ENCODE peak calls at places on chromosomes 5 and 9, in four cellular contexts. M, J, O and F are unnamed samples.

GRCh38 chr5:90534922-90535321 is 5.5 kb upstream of the LYSMD3 start:
- DNase-seq in M (no peak), J (no peak), O (no peak), F (no peak)

GRCh38 chr9:35229066-35229778 is 67.4 kb downstream of the UNC13B start:
- DNase-seq in M (no peak), J (no peak), O (no peak), F (no peak)

GRCh38 chr5:37565067-37565670 is 186.1 kb downstream of the WDR70 start:
- DNase-seq in M (no peak), J (no peak), O (no peak), F (no peak)

GRCh38 chr9:6640268-6641072 is 5.1 kb downstream of the GLDC start:
- DNase-seq in M (no peak), J (no peak), O (peak), F (no peak)

GRCh38 chr5:132455614-132456115 is 34.9 kb downstream of the IRF1 start:
- DNase-seq in M (no peak), J (no peak), O (peak), F (no peak)

GRCh38 chr9:126499911-126500599 is 113.7 kb upstream of the LMX1B start:
- DNase-seq in M (no peak), J (peak), O (no peak), F (no peak)

GRCh38 chr5:141608046-141608445 is 10.8 kb downstream of the DIAPH1 start:
- DNase-seq in M (no peak), J (no peak), O (no peak), F (no peak)

GRCh38 chr5:95846554-95847260 is 24.2 kb upstream of the GLRX start:
- DNase-seq in M (no peak), J (peak), O (peak), F (peak)

DNA sequence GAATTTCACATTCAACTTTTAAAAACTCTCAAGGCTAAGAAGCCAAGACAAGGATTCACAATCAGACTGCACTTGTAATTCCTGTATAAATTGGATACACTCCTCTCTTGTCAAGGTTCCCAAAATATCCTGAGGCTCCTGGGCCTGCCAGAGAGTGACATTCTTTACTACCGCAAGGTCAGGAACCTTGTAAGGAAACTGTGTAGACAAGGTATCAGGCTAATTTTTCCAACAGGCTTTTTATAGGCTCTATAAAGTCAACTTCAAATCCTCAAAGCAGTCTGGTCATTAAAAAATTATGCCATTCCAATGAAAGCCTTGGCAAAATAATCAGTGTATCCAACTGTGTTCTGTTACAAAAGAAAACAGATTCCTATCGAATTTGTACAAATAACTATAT is 15.5 kb upstream of the PAIP1 start:
- DNase-seq in M (no peak), J (no peak), O (no peak), F (no peak)
- TF ChIP-seq ETV6 in M (no peak), J (no peak), O (no peak), F (no peak)

GRCh38 chr9:72382405-72382804 is 17.4 kb upstream of the ZFAND5 start:
- DNase-seq in M (no peak), J (no peak), O (no peak), F (no peak)
- TF ChIP-seq ETV6 in M (no peak), J (no peak), O (no peak), F (no peak)

GRCh38 chr5:444226-444625 is 1.2 kb downstream of the EXOC3 start:
- DNase-seq in M (no peak), J (no peak), O (no peak), F (no peak)
- TF ChIP-seq ETV6 in M (no peak), J (no peak), O (no peak), F (no peak)

GRCh38 chr5:57804007-57804444 is 321.4 kb upstream of the ACTBL2 start:
- DNase-seq in M (no peak), J (no peak), O (no peak), F (no peak)
- TF ChIP-seq ETV6 in M (no peak), J (no peak), O (no peak), F (no peak)

DNA sequence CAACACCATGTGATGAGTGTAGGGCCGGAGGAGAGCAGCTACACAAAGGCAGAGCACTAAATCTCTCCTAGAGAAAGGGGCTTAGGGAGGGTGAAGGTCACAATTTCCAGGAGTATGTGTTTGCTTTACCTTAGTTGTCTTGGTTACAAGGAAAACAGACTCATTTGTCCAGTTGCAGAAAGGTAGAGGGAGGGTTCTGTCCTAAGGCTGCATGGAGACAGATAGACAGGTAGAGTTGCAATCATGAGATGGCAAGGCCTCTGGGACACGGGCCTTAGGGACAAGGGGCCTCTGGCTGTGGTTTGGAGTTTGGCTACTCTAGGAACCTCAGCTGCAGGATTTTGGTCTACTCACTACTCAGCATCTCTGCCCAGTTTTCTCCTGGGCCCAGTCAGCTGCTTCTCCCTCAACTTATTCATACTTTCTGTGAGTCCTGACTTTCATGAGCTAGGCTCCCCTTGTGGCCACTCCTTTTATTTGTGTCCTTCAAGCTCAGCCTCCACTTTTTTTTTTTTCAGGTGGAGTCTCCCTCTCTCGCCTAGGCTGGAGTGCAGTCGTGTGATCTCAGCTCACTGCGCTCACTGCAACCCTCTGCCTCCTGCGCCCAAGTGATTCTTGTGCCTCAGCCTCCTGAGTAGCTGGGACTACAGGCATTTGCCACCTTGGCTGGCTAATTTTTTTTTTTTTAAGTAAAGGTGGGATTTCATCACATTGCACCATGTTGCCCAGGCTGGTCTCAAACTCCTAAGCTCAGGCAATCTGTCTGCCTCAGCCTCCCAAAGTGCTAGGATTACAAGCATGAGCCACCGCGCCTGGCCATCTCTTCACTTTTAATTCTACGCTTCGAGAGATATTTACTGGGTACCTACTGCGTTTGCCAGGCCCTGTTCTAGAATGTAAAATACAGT is 76.6 kb downstream of the PTPDC1 start:
- DNase-seq in M (no peak), J (no peak), O (peak), F (no peak)
- TF ChIP-seq ETV6 in M (no peak), J (no peak), O (no peak), F (no peak)

GRCh38 chr9:75855509-75855908 is 35.0 kb upstream of the PCSK5 start:
- DNase-seq in M (no peak), J (no peak), O (peak), F (no peak)
- TF ChIP-seq ETV6 in M (no peak), J (no peak), O (no peak), F (no peak)

GRCh38 chr5:174951151-174951780 is 226.9 kb downstream of the MSX2 start:
- DNase-seq in M (no peak), J (peak), O (peak), F (peak)
- TF ChIP-seq ETV6 in M (no peak), J (no peak), O (no peak), F (no peak)

DNA sequence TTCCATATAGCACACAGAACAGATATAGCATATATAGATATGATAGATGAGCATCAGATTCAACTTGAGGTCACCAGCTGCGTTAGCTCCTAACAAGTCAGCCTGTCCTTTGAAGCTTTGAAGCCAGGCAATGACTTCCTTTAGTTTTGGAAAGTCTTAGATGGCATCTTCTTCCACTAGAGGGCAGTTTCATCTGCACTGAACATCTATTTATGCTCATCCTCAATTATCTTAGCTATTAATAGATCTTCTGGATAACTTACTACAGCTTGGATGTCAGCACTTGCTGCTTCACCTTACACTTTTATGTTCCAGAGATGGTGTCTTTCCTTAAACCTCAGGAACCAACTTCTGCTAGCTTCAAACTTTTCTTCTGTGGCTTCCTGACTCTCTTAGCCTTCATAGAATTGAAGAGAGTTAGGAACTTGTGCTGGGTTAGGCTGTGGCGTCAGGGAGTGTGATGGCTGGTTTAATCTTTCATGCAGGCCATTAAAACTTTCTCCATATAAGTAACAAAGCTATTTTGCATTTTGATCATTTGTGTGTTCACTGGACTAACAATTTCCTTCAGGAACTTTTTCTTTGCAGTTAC is 1401.4 kb downstream of the EFNA5 start:
- DNase-seq in M (no peak), J (no peak), O (peak), F (no peak)
- TF ChIP-seq ETV6 in M (no peak), J (no peak), O (no peak), F (no peak)

DNA sequence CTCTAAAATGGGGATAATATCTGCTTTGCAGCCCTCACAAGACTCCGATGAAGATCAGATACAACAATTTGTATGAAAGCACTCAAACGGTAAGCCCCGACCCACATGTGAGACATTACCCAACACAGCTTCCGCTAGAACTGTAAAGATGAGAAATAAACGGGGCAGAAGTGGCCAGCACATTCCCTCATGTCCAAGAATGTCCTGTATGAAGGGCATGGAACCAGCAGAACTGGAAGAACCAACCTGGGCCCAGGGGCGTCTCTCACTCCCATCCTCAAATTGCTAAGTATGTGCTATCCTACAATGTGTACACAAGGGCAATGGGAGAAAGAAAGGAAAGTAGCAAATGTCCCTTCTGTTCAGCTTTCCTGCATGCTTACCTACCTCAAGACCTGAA is 33.0 kb downstream of the CCDC125 start:
- DNase-seq in M (no peak), J (no peak), O (no peak), F (no peak)
- TF ChIP-seq ETV6 in M (no peak), J (no peak), O (no peak), F (no peak)

DNA sequence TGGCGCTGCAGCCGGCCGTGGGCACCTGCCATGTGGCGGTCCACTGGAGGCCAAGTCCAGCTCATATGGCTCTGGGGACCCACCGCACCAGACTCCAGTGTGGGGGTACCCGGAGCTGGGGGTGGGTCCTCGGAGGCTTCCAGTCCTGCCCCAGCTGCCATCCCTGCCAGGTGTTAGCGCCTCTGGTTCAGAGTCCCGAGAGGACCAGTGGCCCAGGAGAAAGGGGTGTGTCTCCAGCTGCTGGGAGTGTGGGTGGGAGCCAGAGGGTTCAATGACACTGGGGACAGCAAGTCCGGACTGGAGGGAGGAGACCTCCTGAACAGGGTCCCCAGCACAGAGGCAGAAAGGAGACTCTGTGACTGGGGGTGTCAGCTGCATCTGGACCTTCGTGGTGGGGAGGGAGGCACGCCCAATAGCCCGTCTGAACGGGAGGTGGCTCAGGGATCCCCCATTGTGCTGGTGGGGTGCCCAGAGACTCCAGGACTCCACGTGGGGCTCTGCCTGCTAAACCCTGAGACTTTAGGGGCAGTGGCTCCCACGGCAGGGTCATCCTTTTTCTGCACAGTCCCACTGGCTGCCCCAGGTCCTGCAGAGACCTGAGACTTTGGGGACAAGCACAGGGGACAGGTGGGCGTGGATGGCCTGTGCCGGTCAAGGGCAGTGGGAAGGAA is 2.4 kb upstream of the AHRR start:
- DNase-seq in M (no peak), J (no peak), O (peak), F (no peak)
- TF ChIP-seq ETV6 in M (no peak), J (no peak), O (no peak), F (no peak)